ENCODE peak calls at places on chromosomes 2 and 18, in nine cellular contexts. One of them, this sample, is unnamed.

GRCh38 chr2:12412898-12413305 is 303.8 kb upstream of the TRIB2 start:
- DNase-seq in AG04450: no peak
- DNase-seq in lower lobe of right lung: no peak
- DNase-seq in spleen: no peak
- DNase-seq in adrenal gland: no peak
- DNase-seq in transverse colon: no peak
- DNase-seq in IMR-90: peak
- DNase-seq in NT2/D1: no peak
- DNase-seq in CD4-positive, alpha-beta memory T cell: peak
- DNase-seq in this sample: peak

GRCh38 chr18:62717059-62717849 is 1.9 kb downstream of the PHLPP1 start:
- DNase-seq in lower lobe of right lung: no peak
- DNase-seq in adrenal gland: peak
- DNase-seq in spleen: no peak
- DNase-seq in IMR-90: peak
- DNase-seq in NT2/D1: no peak
- DNase-seq in CD4-positive, alpha-beta memory T cell: peak
- DNase-seq in AG04450: no peak
- DNase-seq in transverse colon: peak
- DNase-seq in this sample: no peak

GRCh38 chr2:167127135-167127534 is 238.9 kb downstream of the XIRP2 start:
- DNase-seq in transverse colon: no peak
- DNase-seq in IMR-90: peak
- DNase-seq in adrenal gland: no peak
- DNase-seq in CD4-positive, alpha-beta memory T cell: no peak
- DNase-seq in NT2/D1: no peak
- DNase-seq in lower lobe of right lung: no peak
- DNase-seq in AG04450: no peak
- DNase-seq in spleen: no peak
- DNase-seq in this sample: no peak

GRCh38 chr18:32048507-32049091 is 30.0 kb downstream of the RNF125 start:
- DNase-seq in NT2/D1: peak
- DNase-seq in adrenal gland: peak
- DNase-seq in IMR-90: peak
- DNase-seq in AG04450: no peak
- DNase-seq in lower lobe of right lung: peak
- DNase-seq in CD4-positive, alpha-beta memory T cell: no peak
- DNase-seq in transverse colon: peak
- DNase-seq in spleen: no peak
- DNase-seq in this sample: no peak

GRCh38 chr2:192000196-192000990 is 153.5 kb upstream of the CAVIN2 start:
- DNase-seq in spleen: no peak
- DNase-seq in IMR-90: no peak
- DNase-seq in AG04450: no peak
- DNase-seq in NT2/D1: no peak
- DNase-seq in adrenal gland: no peak
- DNase-seq in transverse colon: no peak
- DNase-seq in CD4-positive, alpha-beta memory T cell: no peak
- DNase-seq in lower lobe of right lung: no peak
- DNase-seq in this sample: no peak

GRCh38 chr2:162826901-162827300 is 11.7 kb downstream of the KCNH7 start:
- DNase-seq in NT2/D1: no peak
- DNase-seq in adrenal gland: no peak
- DNase-seq in IMR-90: no peak
- DNase-seq in AG04450: no peak
- DNase-seq in spleen: no peak
- DNase-seq in transverse colon: no peak
- DNase-seq in CD4-positive, alpha-beta memory T cell: no peak
- DNase-seq in lower lobe of right lung: no peak
- DNase-seq in this sample: no peak

GRCh38 chr18:46320297-46320696 is 216.1 kb downstream of the HAUS1 start:
- DNase-seq in lower lobe of right lung: no peak
- DNase-seq in CD4-positive, alpha-beta memory T cell: no peak
- DNase-seq in spleen: no peak
- DNase-seq in transverse colon: no peak
- DNase-seq in AG04450: no peak
- DNase-seq in IMR-90: no peak
- DNase-seq in NT2/D1: no peak
- DNase-seq in adrenal gland: no peak
- DNase-seq in this sample: no peak

GRCh38 chr2:2022941-2023586 is 278.7 kb upstream of the PXDN start:
- DNase-seq in adrenal gland: no peak
- DNase-seq in lower lobe of right lung: no peak
- DNase-seq in IMR-90: no peak
- DNase-seq in AG04450: no peak
- DNase-seq in spleen: no peak
- DNase-seq in NT2/D1: no peak
- DNase-seq in CD4-positive, alpha-beta memory T cell: no peak
- DNase-seq in transverse colon: no peak
- DNase-seq in this sample: no peak

GRCh38 chr2:160365691-160366367 is 127.8 kb downstream of the RBMS1 start:
- DNase-seq in lower lobe of right lung: no peak
- DNase-seq in CD4-positive, alpha-beta memory T cell: no peak
- DNase-seq in adrenal gland: no peak
- DNase-seq in spleen: no peak
- DNase-seq in transverse colon: peak
- DNase-seq in AG04450: no peak
- DNase-seq in NT2/D1: no peak
- DNase-seq in IMR-90: no peak
- DNase-seq in this sample: no peak

GRCh38 chr18:25832008-25832604 is 258.3 kb downstream of the SS18 start:
- DNase-seq in adrenal gland: peak
- DNase-seq in CD4-positive, alpha-beta memory T cell: no peak
- DNase-seq in AG04450: peak
- DNase-seq in spleen: no peak
- DNase-seq in lower lobe of right lung: peak
- DNase-seq in NT2/D1: no peak
- DNase-seq in transverse colon: peak
- DNase-seq in IMR-90: peak
- DNase-seq in this sample: peak

GRCh38 chr2:219851801-219852481 is 224.5 kb downstream of the SLC4A3 start:
- DNase-seq in spleen: no peak
- DNase-seq in IMR-90: peak
- DNase-seq in adrenal gland: no peak
- DNase-seq in CD4-positive, alpha-beta memory T cell: no peak
- DNase-seq in transverse colon: no peak
- DNase-seq in lower lobe of right lung: no peak
- DNase-seq in NT2/D1: no peak
- DNase-seq in AG04450: no peak
- DNase-seq in this sample: no peak

GRCh38 chr2:26314243-26314642 is 31.7 kb upstream of the SELENOI start:
- DNase-seq in adrenal gland: no peak
- DNase-seq in AG04450: no peak
- DNase-seq in lower lobe of right lung: no peak
- DNase-seq in spleen: no peak
- DNase-seq in NT2/D1: no peak
- DNase-seq in transverse colon: no peak
- DNase-seq in CD4-positive, alpha-beta memory T cell: no peak
- DNase-seq in IMR-90: no peak
- DNase-seq in this sample: no peak

GRCh38 chr18:58659691-58660090 is 11.6 kb upstream of the MALT1 start:
- DNase-seq in lower lobe of right lung: no peak
- DNase-seq in transverse colon: no peak
- DNase-seq in CD4-positive, alpha-beta memory T cell: no peak
- DNase-seq in AG04450: no peak
- DNase-seq in spleen: no peak
- DNase-seq in IMR-90: no peak
- DNase-seq in NT2/D1: no peak
- DNase-seq in adrenal gland: no peak
- DNase-seq in this sample: no peak

DNA sequence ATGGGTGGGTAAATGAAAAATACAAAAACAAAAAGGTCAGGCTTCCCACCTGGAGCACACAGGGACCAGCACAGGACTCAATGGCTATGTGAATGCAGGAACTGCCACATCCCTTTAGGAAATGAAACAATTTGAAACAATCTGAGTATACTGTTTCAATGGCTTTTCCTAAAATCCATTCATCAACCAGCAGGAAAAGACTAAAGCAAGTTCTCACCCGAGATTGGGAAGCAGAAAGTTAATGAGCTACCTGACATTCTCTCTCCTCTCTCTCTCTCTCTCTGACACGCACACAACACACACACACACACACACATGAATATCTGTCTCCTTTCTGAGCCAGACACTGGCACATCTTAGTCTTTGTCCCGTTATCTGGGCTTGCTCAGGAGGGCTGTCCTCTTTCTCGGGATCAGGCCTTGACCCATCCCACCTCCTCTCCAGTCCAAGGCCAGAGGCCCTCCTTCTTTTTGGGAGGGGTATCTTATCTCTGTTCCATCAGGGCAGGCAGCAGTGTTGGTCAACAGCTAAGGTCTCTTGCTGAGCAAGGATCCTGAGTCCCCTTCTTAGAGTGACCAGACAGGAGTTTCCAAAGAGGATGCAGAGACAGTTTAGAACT is 11.6 kb upstream of the LRRFIP1 start:
- DNase-seq in IMR-90: no peak
- DNase-seq in AG04450: no peak
- DNase-seq in transverse colon: no peak
- DNase-seq in NT2/D1: no peak
- DNase-seq in lower lobe of right lung: no peak
- DNase-seq in CD4-positive, alpha-beta memory T cell: no peak
- DNase-seq in adrenal gland: no peak
- DNase-seq in spleen: no peak
- DNase-seq in this sample: peak
- H3K4me3 ChIP-seq in IMR-90: no peak
- H3K4me3 ChIP-seq in AG04450: no peak
- H3K4me3 ChIP-seq in transverse colon: no peak
- H3K4me3 ChIP-seq in NT2/D1: no peak
- H3K4me3 ChIP-seq in lower lobe of right lung: no peak
- H3K4me3 ChIP-seq in CD4-positive, alpha-beta memory T cell: no peak
- H3K4me3 ChIP-seq in adrenal gland: no peak
- H3K4me3 ChIP-seq in spleen: no peak
- H3K4me3 ChIP-seq in this sample: no peak

DNA sequence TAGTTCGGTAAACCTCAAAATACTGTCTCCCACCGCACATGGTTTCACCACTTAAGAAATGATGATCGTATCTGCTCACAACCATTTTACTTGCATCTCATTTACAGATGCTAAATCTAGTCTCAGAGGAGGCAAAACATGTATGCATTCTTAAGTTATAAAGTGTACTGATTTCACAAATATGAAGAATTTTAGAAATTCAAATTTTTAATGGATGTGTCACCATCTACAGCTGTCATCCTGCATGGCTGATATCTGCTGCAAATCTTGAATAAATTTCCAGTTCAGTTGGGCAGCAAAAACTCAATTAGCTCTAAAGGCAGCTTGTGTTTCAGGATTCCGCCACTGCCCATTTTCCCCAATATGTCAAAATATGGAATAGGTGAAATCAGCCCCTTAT is 243.3 kb upstream of the KCNJ3 start:
- DNase-seq in adrenal gland: no peak
- DNase-seq in transverse colon: no peak
- DNase-seq in spleen: no peak
- DNase-seq in lower lobe of right lung: no peak
- DNase-seq in NT2/D1: no peak
- DNase-seq in AG04450: no peak
- DNase-seq in CD4-positive, alpha-beta memory T cell: no peak
- DNase-seq in IMR-90: no peak
- DNase-seq in this sample: no peak
- H3K4me3 ChIP-seq in adrenal gland: no peak
- H3K4me3 ChIP-seq in transverse colon: no peak
- H3K4me3 ChIP-seq in spleen: peak
- H3K4me3 ChIP-seq in lower lobe of right lung: peak
- H3K4me3 ChIP-seq in NT2/D1: no peak
- H3K4me3 ChIP-seq in AG04450: no peak
- H3K4me3 ChIP-seq in CD4-positive, alpha-beta memory T cell: no peak
- H3K4me3 ChIP-seq in IMR-90: no peak
- H3K4me3 ChIP-seq in this sample: peak

DNA sequence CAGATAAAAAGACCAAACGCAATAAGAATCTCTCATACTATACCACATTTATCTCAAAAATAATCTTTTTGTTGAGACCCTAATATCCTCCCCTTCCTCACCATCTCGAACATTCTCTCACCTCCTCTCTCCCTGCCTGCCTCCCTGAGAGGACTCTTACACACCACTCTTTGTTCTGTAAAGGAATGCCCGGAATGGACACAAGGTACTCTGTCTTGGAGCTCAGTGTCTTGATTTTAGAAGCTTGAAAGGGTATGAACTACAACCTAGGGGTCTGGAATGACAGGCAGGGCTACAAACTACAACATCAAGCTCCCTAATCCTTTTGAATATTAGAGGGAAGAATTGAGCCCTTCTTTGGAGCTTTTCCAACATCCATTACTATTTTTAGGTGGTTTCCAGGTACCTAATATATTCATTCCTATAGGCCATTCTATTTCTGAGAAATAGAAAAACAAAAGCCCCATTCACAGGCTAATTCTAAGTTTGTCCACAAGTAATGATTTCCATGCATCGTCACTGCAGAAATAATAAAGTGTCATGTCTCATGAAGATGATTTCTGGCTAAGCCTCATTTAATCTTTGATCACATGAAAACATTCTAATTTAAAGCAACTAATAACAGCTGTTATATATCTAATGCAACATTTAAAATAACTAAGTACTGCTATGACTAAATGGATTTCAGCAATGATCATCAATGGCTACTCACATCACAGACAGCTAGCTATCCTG is 60.6 kb downstream of the LRP2 start:
- DNase-seq in AG04450: no peak
- DNase-seq in CD4-positive, alpha-beta memory T cell: no peak
- DNase-seq in lower lobe of right lung: no peak
- DNase-seq in spleen: no peak
- DNase-seq in transverse colon: no peak
- DNase-seq in NT2/D1: peak
- DNase-seq in adrenal gland: no peak
- DNase-seq in IMR-90: no peak
- DNase-seq in this sample: no peak
- H3K4me3 ChIP-seq in AG04450: no peak
- H3K4me3 ChIP-seq in CD4-positive, alpha-beta memory T cell: no peak
- H3K4me3 ChIP-seq in lower lobe of right lung: no peak
- H3K4me3 ChIP-seq in spleen: no peak
- H3K4me3 ChIP-seq in transverse colon: no peak
- H3K4me3 ChIP-seq in NT2/D1: no peak
- H3K4me3 ChIP-seq in adrenal gland: no peak
- H3K4me3 ChIP-seq in IMR-90: no peak
- H3K4me3 ChIP-seq in this sample: no peak

DNA sequence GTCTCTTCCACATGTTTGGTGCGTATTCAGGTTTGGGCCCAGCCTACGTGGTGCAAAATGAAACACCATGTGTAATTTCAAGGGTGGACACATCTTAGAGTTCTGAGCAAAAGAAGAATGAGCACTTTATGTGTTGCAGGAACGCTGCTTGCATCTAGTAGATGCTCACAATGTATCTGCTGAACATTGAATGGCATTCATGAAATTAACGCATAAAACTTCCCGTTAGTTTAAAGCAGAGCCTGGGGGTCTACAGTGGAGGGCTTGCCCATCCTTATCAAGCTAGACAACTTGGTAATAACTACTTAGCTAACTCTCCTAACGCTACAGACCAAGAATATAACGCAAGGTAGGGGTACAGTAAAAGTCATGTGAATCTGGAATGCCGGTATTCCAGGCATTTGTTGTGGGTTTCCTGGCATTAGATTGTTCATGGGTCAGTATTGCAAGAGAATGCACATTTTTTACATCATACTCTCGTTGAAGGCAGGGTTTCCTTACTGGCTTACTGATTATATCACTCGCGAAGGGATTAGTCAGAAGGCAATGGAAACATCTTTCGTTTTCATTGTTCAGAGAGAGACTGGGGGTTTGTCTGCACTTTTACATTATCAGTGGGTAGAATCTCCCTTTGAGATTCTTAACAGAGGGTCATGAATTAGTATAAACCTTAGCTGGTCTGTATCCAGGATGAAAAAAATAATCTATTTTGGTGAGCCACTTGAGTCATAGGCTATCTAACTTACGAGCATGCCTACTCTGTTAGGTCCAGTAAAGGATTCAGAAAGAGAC is 229.5 kb upstream of the EPAS1 start:
- DNase-seq in adrenal gland: no peak
- DNase-seq in IMR-90: peak
- DNase-seq in NT2/D1: no peak
- DNase-seq in transverse colon: no peak
- DNase-seq in spleen: no peak
- DNase-seq in lower lobe of right lung: no peak
- DNase-seq in AG04450: peak
- DNase-seq in CD4-positive, alpha-beta memory T cell: no peak
- DNase-seq in this sample: peak
- H3K4me3 ChIP-seq in adrenal gland: no peak
- H3K4me3 ChIP-seq in IMR-90: peak
- H3K4me3 ChIP-seq in NT2/D1: no peak
- H3K4me3 ChIP-seq in transverse colon: no peak
- H3K4me3 ChIP-seq in spleen: no peak
- H3K4me3 ChIP-seq in lower lobe of right lung: no peak
- H3K4me3 ChIP-seq in AG04450: peak
- H3K4me3 ChIP-seq in CD4-positive, alpha-beta memory T cell: no peak
- H3K4me3 ChIP-seq in this sample: no peak

This sample was measured in SJSA1.